ENCODE peak calls at places on chromosomes 5 and 9, in five cellular contexts. S is effector memory CD8-positive, alpha-beta T cell; L is CD4-positive, CD25-positive, alpha-beta regulatory T cell; X is right lobe of liver; B is BJ. C is an unnamed sample.

GRCh38 chr5:93078082-93079038 is 502.7 kb downstream of the NR2F1-AS1 start:
- DNase-seq in B (peak), S (no peak), X (peak), L (no peak), C (peak)

GRCh38 chr5:44574626-44575025 is 185.4 kb upstream of the FGF10 start:
- DNase-seq in B (no peak), S (no peak), L (no peak), X (no peak), C (no peak)

GRCh38 chr9:6943293-6943692 is 185.5 kb downstream of the KDM4C start:
- DNase-seq in B (no peak), X (no peak), S (no peak), L (no peak), C (no peak)

GRCh38 chr5:172090976-172091547 is 84.6 kb upstream of the FBXW11 start:
- DNase-seq in L (no peak), S (no peak), B (no peak), X (peak), C (no peak)

GRCh38 chr9:70924905-70925547 is 196.4 kb downstream of the TRPM3 start:
- DNase-seq in X (peak), S (no peak), L (no peak), B (no peak), C (peak)

GRCh38 chr5:111834926-111835599 is 78.1 kb upstream of the NREP start:
- DNase-seq in L (no peak), B (no peak), X (no peak), S (no peak), C (peak)

GRCh38 chr5:54347221-54347865 is 37.0 kb upstream of the ARL15 start:
- DNase-seq in X (no peak), B (no peak), S (no peak), L (no peak), C (no peak)

GRCh38 chr5:81850494-81850893 is 99.6 kb upstream of the SSBP2 start:
- DNase-seq in X (no peak), L (no peak), B (peak), S (no peak), C (peak)

GRCh38 chr5:44981708-44982107 is 173.0 kb downstream of the MRPS30 start:
- DNase-seq in X (no peak), S (no peak), B (no peak), L (no peak), C (no peak)

GRCh38 chr5:462051-462481 is 19.1 kb downstream of the EXOC3 start:
- DNase-seq in L (no peak), X (peak), S (no peak), B (no peak), C (no peak)

GRCh38 chr9:113882181-113882580 is 6.1 kb downstream of the ZNF618 start:
- DNase-seq in X (no peak), L (no peak), B (no peak), S (no peak), C (no peak)

GRCh38 chr5:150734579-150735384 is 24.0 kb downstream of the DCTN4 start:
- DNase-seq in X (peak), S (no peak), B (no peak), L (no peak), C (no peak)

GRCh38 chr5:135243194-135244191 is 155.5 kb downstream of the MACROH2A1 start:
- DNase-seq in X (peak), B (no peak), S (no peak), L (no peak), C (no peak)

GRCh38 chr9:2125909-2126308 is 110.8 kb downstream of the SMARCA2 start:
- DNase-seq in X (no peak), L (no peak), B (no peak), S (no peak), C (no peak)

GRCh38 chr9:36136277-36136893 is at the start of gene GLIPR2:
- DNase-seq in L (peak), B (no peak), S (peak), X (peak), C (no peak)

GRCh38 chr9:70007831-70008230 is 35.8 kb upstream of the MAMDC2 start:
- DNase-seq in X (no peak), L (no peak), S (no peak), B (no peak), C (no peak)

GRCh38 chr5:131375351-131375750 is 111.5 kb downstream of the CDC42SE2 start:
- DNase-seq in B (no peak), X (no peak), S (no peak), L (no peak), C (no peak)

GRCh38 chr9:121780641-121781040 is 129.2 kb downstream of the DAB2IP start:
- DNase-seq in X (no peak), B (no peak), L (no peak), S (no peak), C (no peak)

GRCh38 chr5:1550287-1551076 is 26.7 kb upstream of the LPCAT1 start:
- DNase-seq in S (no peak), B (no peak), L (no peak), X (peak), C (no peak)

GRCh38 chr5:32767948-32768427 is 56.9 kb downstream of the NPR3 start:
- DNase-seq in S (no peak), B (no peak), X (no peak), L (no peak), C (peak)

GRCh38 chr9:124852121-124852828 is 985 bp upstream of the WDR38 start:
- DNase-seq in L (no peak), S (no peak), X (no peak), B (no peak), C (no peak)

GRCh38 chr5:119343766-119344165 is 12.1 kb upstream of the TNFAIP8 start:
- DNase-seq in X (no peak), S (no peak), B (no peak), L (no peak), C (no peak)

GRCh38 chr5:52746539-52746938 is 41.2 kb upstream of the ITGA1 start:
- DNase-seq in B (no peak), S (no peak), X (no peak), L (no peak), C (no peak)

GRCh38 chr5:141725909-141726308 is 43.9 kb upstream of the ARAP3 start:
- DNase-seq in B (peak), S (no peak), L (no peak), X (no peak), C (no peak)